ENCODE peak calls at places on chromosomes 5 and 9, in nine cellular contexts. One of them, this sample, is unnamed.

GRCh38 chr9:98815552-98815951 is 8.1 kb downstream of the GALNT12 start:
- DNase-seq in tibial nerve: no peak
- DNase-seq in astrocyte: no peak
- DNase-seq in ovary: no peak
- DNase-seq in mesothelial cell of epicardium: no peak
- DNase-seq in GM06990: no peak
- DNase-seq in thyroid gland: no peak
- DNase-seq in fibroblast of pulmonary artery: no peak
- DNase-seq in fibroblast of lung: no peak
- DNase-seq in this sample: no peak

GRCh38 chr9:136572003-136572595 is 26.3 kb upstream of the NOTCH1 start:
- DNase-seq in tibial nerve: no peak
- DNase-seq in astrocyte: peak; percentile 70
- DNase-seq in ovary: no peak
- DNase-seq in mesothelial cell of epicardium: peak; percentile 70
- DNase-seq in GM06990: no peak
- DNase-seq in thyroid gland: peak; percentile 87
- DNase-seq in fibroblast of pulmonary artery: peak; percentile 80
- DNase-seq in fibroblast of lung: peak; percentile 35
- DNase-seq in this sample: no peak

GRCh38 chr9:101087426-101087825 is 58.9 kb downstream of the PLPPR1 start:
- DNase-seq in tibial nerve: no peak
- DNase-seq in astrocyte: no peak
- DNase-seq in ovary: no peak
- DNase-seq in mesothelial cell of epicardium: no peak
- DNase-seq in GM06990: no peak
- DNase-seq in thyroid gland: no peak
- DNase-seq in fibroblast of pulmonary artery: no peak
- DNase-seq in fibroblast of lung: no peak
- DNase-seq in this sample: no peak

GRCh38 chr5:96968614-96969013 is 32.7 kb downstream of the LNPEP start:
- DNase-seq in tibial nerve: no peak
- DNase-seq in astrocyte: no peak
- DNase-seq in ovary: no peak
- DNase-seq in mesothelial cell of epicardium: no peak
- DNase-seq in GM06990: no peak
- DNase-seq in thyroid gland: no peak
- DNase-seq in fibroblast of pulmonary artery: no peak
- DNase-seq in fibroblast of lung: peak; percentile 27
- DNase-seq in this sample: no peak

GRCh38 chr9:113221800-113222481 is 597 bp downstream of the SLC31A1 start:
- DNase-seq in tibial nerve: no peak
- DNase-seq in astrocyte: no peak
- DNase-seq in ovary: no peak
- DNase-seq in mesothelial cell of epicardium: no peak
- DNase-seq in GM06990: no peak
- DNase-seq in thyroid gland: no peak
- DNase-seq in fibroblast of pulmonary artery: no peak
- DNase-seq in fibroblast of lung: no peak
- DNase-seq in this sample: no peak

GRCh38 chr5:109413463-109413862 is 3.7 kb upstream of the PJA2 start:
- DNase-seq in tibial nerve: no peak
- DNase-seq in astrocyte: peak; percentile 77
- DNase-seq in ovary: no peak
- DNase-seq in mesothelial cell of epicardium: no peak
- DNase-seq in GM06990: no peak
- DNase-seq in thyroid gland: peak; percentile 9
- DNase-seq in fibroblast of pulmonary artery: peak; percentile 38
- DNase-seq in fibroblast of lung: peak; percentile 81
- DNase-seq in this sample: no peak

GRCh38 chr9:546797-547223 is 294.7 kb upstream of the DMRT1 start:
- DNase-seq in tibial nerve: peak; percentile 50
- DNase-seq in astrocyte: peak; percentile 8
- DNase-seq in ovary: no peak
- DNase-seq in mesothelial cell of epicardium: no peak
- DNase-seq in GM06990: no peak
- DNase-seq in thyroid gland: no peak
- DNase-seq in fibroblast of pulmonary artery: peak; percentile 69
- DNase-seq in fibroblast of lung: peak; percentile 27
- DNase-seq in this sample: no peak

GRCh38 chr5:26295541-26295940 is 742.8 kb downstream of the CDH9 start:
- DNase-seq in tibial nerve: no peak
- DNase-seq in astrocyte: no peak
- DNase-seq in ovary: no peak
- DNase-seq in mesothelial cell of epicardium: no peak
- DNase-seq in GM06990: no peak
- DNase-seq in thyroid gland: no peak
- DNase-seq in fibroblast of pulmonary artery: no peak
- DNase-seq in fibroblast of lung: no peak
- DNase-seq in this sample: no peak

GRCh38 chr5:154145268-154145667 is 45.3 kb upstream of the GALNT10 start:
- DNase-seq in tibial nerve: no peak
- DNase-seq in astrocyte: no peak
- DNase-seq in ovary: no peak
- DNase-seq in mesothelial cell of epicardium: no peak
- DNase-seq in GM06990: no peak
- DNase-seq in thyroid gland: no peak
- DNase-seq in fibroblast of pulmonary artery: no peak
- DNase-seq in fibroblast of lung: no peak
- DNase-seq in this sample: no peak

GRCh38 chr5:148372883-148373282 is 10.9 kb upstream of the FBXO38 start:
- DNase-seq in tibial nerve: no peak
- DNase-seq in astrocyte: no peak
- DNase-seq in ovary: no peak
- DNase-seq in mesothelial cell of epicardium: no peak
- DNase-seq in GM06990: no peak
- DNase-seq in thyroid gland: no peak
- DNase-seq in fibroblast of pulmonary artery: no peak
- DNase-seq in fibroblast of lung: no peak
- DNase-seq in this sample: no peak

GRCh38 chr5:88656196-88656935 is 226.6 kb downstream of the MEF2C start:
- DNase-seq in tibial nerve: no peak
- DNase-seq in astrocyte: peak; percentile 45
- DNase-seq in ovary: no peak
- DNase-seq in mesothelial cell of epicardium: no peak
- DNase-seq in GM06990: no peak
- DNase-seq in thyroid gland: no peak
- DNase-seq in fibroblast of pulmonary artery: no peak
- DNase-seq in fibroblast of lung: no peak
- DNase-seq in this sample: no peak

GRCh38 chr9:122767821-122768220 is 20.9 kb upstream of the OR5C1 start:
- DNase-seq in tibial nerve: no peak
- DNase-seq in astrocyte: no peak
- DNase-seq in ovary: no peak
- DNase-seq in mesothelial cell of epicardium: no peak
- DNase-seq in GM06990: no peak
- DNase-seq in thyroid gland: no peak
- DNase-seq in fibroblast of pulmonary artery: no peak
- DNase-seq in fibroblast of lung: no peak
- DNase-seq in this sample: no peak

GRCh38 chr5:674630-675011 is 18.5 kb downstream of the TPPP start:
- DNase-seq in tibial nerve: no peak
- DNase-seq in astrocyte: no peak
- DNase-seq in ovary: peak; percentile 13
- DNase-seq in mesothelial cell of epicardium: no peak
- DNase-seq in GM06990: no peak
- DNase-seq in thyroid gland: no peak
- DNase-seq in fibroblast of pulmonary artery: no peak
- DNase-seq in fibroblast of lung: no peak
- DNase-seq in this sample: no peak

GRCh38 chr9:90665072-90665471 is 22.4 kb upstream of the DIRAS2 start:
- DNase-seq in tibial nerve: no peak
- DNase-seq in astrocyte: no peak
- DNase-seq in ovary: no peak
- DNase-seq in mesothelial cell of epicardium: no peak
- DNase-seq in GM06990: no peak
- DNase-seq in thyroid gland: no peak
- DNase-seq in fibroblast of pulmonary artery: no peak
- DNase-seq in fibroblast of lung: no peak
- DNase-seq in this sample: no peak

GRCh38 chr5:16888694-16889124 is 47.4 kb downstream of the MYO10 start:
- DNase-seq in tibial nerve: no peak
- DNase-seq in astrocyte: no peak
- DNase-seq in ovary: no peak
- DNase-seq in mesothelial cell of epicardium: no peak
- DNase-seq in GM06990: no peak
- DNase-seq in thyroid gland: no peak
- DNase-seq in fibroblast of pulmonary artery: peak; percentile 79
- DNase-seq in fibroblast of lung: peak; percentile 61
- DNase-seq in this sample: no peak

DNA sequence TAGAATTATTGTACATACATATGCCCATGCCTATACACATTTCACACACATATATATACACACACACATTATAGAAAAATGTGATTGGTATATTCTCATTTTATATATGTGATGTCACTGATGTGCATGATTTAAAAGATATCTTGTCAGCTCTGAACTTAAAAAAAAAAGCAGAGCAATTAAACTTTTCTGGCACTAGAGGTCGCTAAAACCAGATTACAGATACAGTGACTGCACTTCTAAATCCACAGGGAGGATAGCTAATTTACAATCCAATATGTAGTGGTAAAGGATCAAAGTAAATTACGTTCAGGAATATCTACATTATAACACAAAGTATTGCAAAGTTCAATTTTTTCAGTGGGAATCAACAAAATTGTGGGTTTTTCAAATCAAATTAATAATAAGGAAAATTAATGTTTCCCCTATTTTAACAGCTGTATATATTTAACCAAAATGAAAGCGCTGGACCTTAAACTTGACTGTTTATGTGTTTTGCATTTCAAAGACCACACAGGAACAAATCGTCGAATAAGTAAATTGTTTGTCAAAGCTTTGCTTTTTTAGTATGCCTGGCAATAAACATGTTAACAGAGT is 1201.2 kb upstream of the C9orf72 start:
- DNase-seq in tibial nerve: no peak
- DNase-seq in astrocyte: peak; percentile 0
- DNase-seq in ovary: no peak
- DNase-seq in mesothelial cell of epicardium: no peak
- DNase-seq in GM06990: no peak
- DNase-seq in thyroid gland: no peak
- DNase-seq in fibroblast of pulmonary artery: peak; percentile 62
- DNase-seq in fibroblast of lung: peak; percentile 31
- DNase-seq in this sample: peak; percentile 16
- TF ChIP-seq CTCF in tibial nerve: no peak
- TF ChIP-seq CTCF in astrocyte: peak; percentile 67
- TF ChIP-seq CTCF in ovary: no peak
- TF ChIP-seq CTCF in mesothelial cell of epicardium: peak; percentile 71
- TF ChIP-seq CTCF in GM06990: peak; percentile 42
- TF ChIP-seq CTCF in thyroid gland: no peak
- TF ChIP-seq CTCF in fibroblast of pulmonary artery: peak; percentile 67
- TF ChIP-seq CTCF in fibroblast of lung: no peak
- TF ChIP-seq CTCF in this sample: peak; percentile 39

GRCh38 chr5:133041910-133042309 is 9.9 kb upstream of the HSPA4 start:
- DNase-seq in tibial nerve: no peak
- DNase-seq in astrocyte: peak; percentile 21
- DNase-seq in ovary: no peak
- DNase-seq in mesothelial cell of epicardium: no peak
- DNase-seq in GM06990: no peak
- DNase-seq in thyroid gland: no peak
- DNase-seq in fibroblast of pulmonary artery: peak; percentile 45
- DNase-seq in fibroblast of lung: peak; percentile 43
- DNase-seq in this sample: no peak
- TF ChIP-seq CTCF in tibial nerve: no peak
- TF ChIP-seq CTCF in astrocyte: no peak
- TF ChIP-seq CTCF in ovary: no peak
- TF ChIP-seq CTCF in mesothelial cell of epicardium: no peak
- TF ChIP-seq CTCF in GM06990: no peak
- TF ChIP-seq CTCF in thyroid gland: no peak
- TF ChIP-seq CTCF in fibroblast of pulmonary artery: no peak
- TF ChIP-seq CTCF in fibroblast of lung: no peak
- TF ChIP-seq CTCF in this sample: no peak

DNA sequence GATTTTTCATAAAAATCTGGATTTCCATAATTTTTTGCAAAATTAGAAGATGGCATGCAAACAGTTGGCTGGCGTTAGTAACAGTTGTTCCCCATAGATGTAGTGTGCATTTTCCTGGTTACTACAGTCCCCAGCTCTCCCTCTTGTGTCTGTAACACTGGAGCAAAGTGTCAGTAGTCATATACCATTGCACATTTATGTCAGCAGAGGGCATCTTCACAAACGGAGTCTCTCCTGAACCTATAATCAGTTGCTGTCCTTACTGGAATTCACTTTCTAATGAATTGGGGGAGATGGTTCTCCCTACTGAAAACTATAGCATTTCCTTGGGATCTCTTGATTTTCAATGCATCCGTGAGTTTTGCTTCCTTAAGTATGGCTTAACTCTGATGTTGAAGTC is 44.7 kb upstream of the DMAC1 start:
- DNase-seq in tibial nerve: no peak
- DNase-seq in astrocyte: no peak
- DNase-seq in ovary: no peak
- DNase-seq in mesothelial cell of epicardium: no peak
- DNase-seq in GM06990: no peak
- DNase-seq in thyroid gland: no peak
- DNase-seq in fibroblast of pulmonary artery: peak; percentile 7
- DNase-seq in fibroblast of lung: peak; percentile 45
- DNase-seq in this sample: peak; percentile 10
- TF ChIP-seq CTCF in tibial nerve: no peak
- TF ChIP-seq CTCF in astrocyte: peak; percentile 12
- TF ChIP-seq CTCF in ovary: no peak
- TF ChIP-seq CTCF in mesothelial cell of epicardium: no peak
- TF ChIP-seq CTCF in GM06990: peak; percentile 43
- TF ChIP-seq CTCF in thyroid gland: no peak
- TF ChIP-seq CTCF in fibroblast of pulmonary artery: peak; percentile 12
- TF ChIP-seq CTCF in fibroblast of lung: no peak
- TF ChIP-seq CTCF in this sample: no peak

GRCh38 chr5:179287071-179287470 is 58.2 kb downstream of the ADAMTS2 start:
- DNase-seq in tibial nerve: no peak
- DNase-seq in astrocyte: no peak
- DNase-seq in ovary: peak; percentile 15
- DNase-seq in mesothelial cell of epicardium: no peak
- DNase-seq in GM06990: no peak
- DNase-seq in thyroid gland: no peak
- DNase-seq in fibroblast of pulmonary artery: no peak
- DNase-seq in fibroblast of lung: no peak
- DNase-seq in this sample: no peak

GRCh38 chr5:179287631-179288030 is 57.6 kb downstream of the ADAMTS2 start:
- DNase-seq in tibial nerve: no peak
- DNase-seq in astrocyte: no peak
- DNase-seq in ovary: peak; percentile 21
- DNase-seq in mesothelial cell of epicardium: no peak
- DNase-seq in GM06990: no peak
- DNase-seq in thyroid gland: no peak
- DNase-seq in fibroblast of pulmonary artery: no peak
- DNase-seq in fibroblast of lung: no peak
- DNase-seq in this sample: no peak

GRCh38 chr5:179288809-179289185 is 56.5 kb downstream of the ADAMTS2 start:
- DNase-seq in tibial nerve: no peak
- DNase-seq in astrocyte: no peak
- DNase-seq in ovary: peak; percentile 10
- DNase-seq in mesothelial cell of epicardium: no peak
- DNase-seq in GM06990: no peak
- DNase-seq in thyroid gland: no peak
- DNase-seq in fibroblast of pulmonary artery: no peak
- DNase-seq in fibroblast of lung: no peak
- DNase-seq in this sample: no peak

GRCh38 chr5:179289756-179290385 is 55.4 kb downstream of the ADAMTS2 start:
- DNase-seq in tibial nerve: no peak
- DNase-seq in astrocyte: no peak
- DNase-seq in ovary: peak; percentile 10
- DNase-seq in mesothelial cell of epicardium: no peak
- DNase-seq in GM06990: no peak
- DNase-seq in thyroid gland: no peak
- DNase-seq in fibroblast of pulmonary artery: no peak
- DNase-seq in fibroblast of lung: no peak
- DNase-seq in this sample: no peak

GRCh38 chr5:179288101-179288808 is 57.0 kb downstream of the ADAMTS2 start:
- DNase-seq in tibial nerve: no peak
- DNase-seq in astrocyte: no peak
- DNase-seq in ovary: peak; percentile 13
- DNase-seq in mesothelial cell of epicardium: no peak
- DNase-seq in GM06990: no peak
- DNase-seq in thyroid gland: no peak
- DNase-seq in fibroblast of pulmonary artery: no peak
- DNase-seq in fibroblast of lung: no peak
- DNase-seq in this sample: no peak
- TF ChIP-seq CTCF in tibial nerve: no peak
- TF ChIP-seq CTCF in astrocyte: no peak
- TF ChIP-seq CTCF in ovary: no peak
- TF ChIP-seq CTCF in mesothelial cell of epicardium: no peak
- TF ChIP-seq CTCF in GM06990: no peak
- TF ChIP-seq CTCF in thyroid gland: no peak
- TF ChIP-seq CTCF in fibroblast of pulmonary artery: no peak
- TF ChIP-seq CTCF in fibroblast of lung: no peak
- TF ChIP-seq CTCF in this sample: no peak

This sample was measured in GM13976.